ENCODE peak calls at places on chromosomes 6 and 20, in eight cellular contexts. C is breast epithelium; L is small intestine; H is heart right ventricle; Q is stomach; Z is colonic mucosa; O is adrenal gland; Y is CD8-positive, alpha-beta T cell. X is an unnamed sample. For H3K27me3, the result is how much of the 10 kb centered on the place peaks cover.

GRCh38 chr6:134984821-134985220 is 34.9 kb upstream of the ALDH8A1 start:
- DNase-seq in L (no peak), C (no peak), O (no peak), H (no peak), Z (no peak), Q (no peak), Y (no peak), X (no peak)

GRCh38 chr20:54221996-54222890 is 14.4 kb downstream of the PFDN4 start:
- DNase-seq in Q (peak), Y (no peak), C (no peak), Z (no peak), L (no peak), H (no peak), O (no peak), X (no peak)

GRCh38 chr6:82875573-82876185 is 190.0 kb downstream of the UBE3D start:
- DNase-seq in Y (no peak), Z (no peak), Q (no peak), H (no peak), C (no peak), O (no peak), L (no peak), X (no peak)

GRCh38 chr6:45427632-45428031 is 49.9 kb upstream of the SUPT3H start:
- DNase-seq in O (no peak), H (no peak), Y (no peak), L (no peak), C (no peak), Z (no peak), Q (no peak), X (no peak)

GRCh38 chr6:81938991-81939773 is 186.7 kb upstream of the TENT5A start:
- DNase-seq in O (no peak), Z (no peak), H (no peak), Y (no peak), C (no peak), L (no peak), Q (no peak), X (no peak)

GRCh38 chr6:163790296-163790840 is 375.9 kb downstream of the QKI start:
- DNase-seq in Y (no peak), O (no peak), L (no peak), Z (no peak), H (no peak), Q (no peak), C (no peak), X (no peak)

GRCh38 chr6:122696079-122696478 is 83.4 kb upstream of the FABP7 start:
- DNase-seq in C (no peak), Q (no peak), Z (no peak), L (no peak), O (no peak), Y (no peak), H (no peak), X (no peak)

GRCh38 chr20:48403362-48403761 is 424.4 kb downstream of the PREX1 start:
- DNase-seq in H (no peak), Y (no peak), O (no peak), L (no peak), Z (no peak), Q (no peak), C (no peak), X (no peak)

DNA sequence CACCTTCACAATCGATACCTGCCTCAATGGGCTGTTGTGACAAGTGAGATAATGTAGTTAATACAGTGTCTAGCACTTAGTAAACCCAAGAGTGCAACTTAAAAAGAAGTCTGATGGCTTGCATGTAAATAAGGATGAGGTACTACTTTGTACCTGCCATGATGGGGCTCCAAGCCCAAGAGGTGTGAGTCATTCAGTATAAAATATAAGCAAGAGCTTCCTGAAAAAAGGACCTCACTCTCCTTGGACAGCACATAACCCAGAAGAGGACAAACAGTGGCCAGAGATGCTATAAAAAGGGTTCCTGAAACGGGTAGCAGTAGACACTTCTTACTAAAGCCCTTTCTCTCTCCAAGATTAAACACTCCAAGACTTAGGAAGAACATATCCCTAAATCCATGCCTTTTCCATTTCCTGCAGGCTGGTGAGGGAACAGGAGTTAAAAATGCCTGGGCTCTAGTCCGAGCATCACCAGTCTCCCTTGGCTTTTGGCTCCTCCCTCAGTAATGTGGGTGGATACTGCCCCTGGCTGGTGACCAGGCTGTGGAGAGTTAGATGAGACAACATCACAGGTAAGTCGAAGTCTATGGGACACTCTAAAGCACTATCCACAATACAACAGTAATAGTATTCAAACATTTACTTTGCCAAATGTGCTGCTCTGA is 4.2 kb downstream of the UBE2V1 start:
- DNase-seq in O (peak), L (no peak), Q (no peak), C (no peak), Z (no peak), H (no peak), Y (no peak), X (no peak)
- H3K27ac ChIP-seq in O (no peak), L (no peak), Q (peak), C (peak), Z (peak), H (peak), Y (no peak), X (no peak)

GRCh38 chr6:156205678-156206077 is 571.5 kb upstream of the ARID1B start:
- DNase-seq in C (no peak), Q (no peak), L (no peak), O (no peak), Y (no peak), Z (no peak), H (no peak), X (no peak)
- H3K27me3 ChIP-seq in C (under half), Q (under half), L (under half), O (under half), Y (under half), Z (under half), H (under half), X (under half)

GRCh38 chr20:24502661-24503060 is 33.2 kb downstream of the SYNDIG1 start:
- DNase-seq in L (no peak), Z (peak), C (no peak), Q (no peak), H (no peak), Y (no peak), O (no peak), X (no peak)
- H3K4me3 ChIP-seq in L (no peak), Z (no peak), C (no peak), Q (no peak), H (no peak), Y (no peak), O (no peak), X (no peak)

GRCh38 chr6:74073429-74073828 is 377.4 kb downstream of the CD109 start:
- DNase-seq in C (no peak), Q (no peak), L (no peak), H (no peak), Y (no peak), Z (no peak), O (no peak), X (no peak)

GRCh38 chr6:74073896-74074295 is 377.9 kb downstream of the CD109 start:
- DNase-seq in L (no peak), O (no peak), C (no peak), Y (no peak), Z (no peak), Q (no peak), H (no peak), X (no peak)

GRCh38 chr6:74070091-74070490 is 374.1 kb downstream of the CD109 start:
- DNase-seq in L (no peak), Q (no peak), Y (no peak), Z (no peak), C (no peak), H (no peak), O (no peak), X (no peak)

GRCh38 chr6:74074609-74075008 is 378.6 kb downstream of the CD109 start:
- DNase-seq in C (no peak), L (no peak), Z (no peak), H (no peak), O (no peak), Q (no peak), Y (no peak), X (no peak)

DNA sequence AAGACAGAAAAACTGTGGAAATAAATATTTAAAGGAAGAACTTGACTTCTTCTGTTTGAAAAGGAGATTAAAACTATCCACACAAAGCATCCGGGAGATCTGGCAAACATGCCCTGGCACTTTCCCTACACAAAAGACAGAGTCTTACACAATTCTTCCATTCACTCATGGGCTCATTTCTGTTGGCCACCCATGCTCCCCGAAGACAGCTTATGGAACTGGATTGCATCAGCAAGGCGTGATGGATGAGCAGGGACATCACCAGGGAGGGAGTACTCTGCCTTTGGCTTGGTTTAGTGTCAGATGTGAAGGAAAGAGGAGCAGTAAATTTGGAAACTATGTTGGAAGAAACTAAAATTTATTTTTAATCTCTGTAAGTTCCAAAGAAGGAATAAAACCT is 379.3 kb downstream of the CD109 start:
- DNase-seq in H (peak), O (peak), Q (no peak), L (no peak), C (no peak), Y (no peak), Z (peak), X (no peak)
- H3K27ac ChIP-seq in H (peak), O (no peak), Q (no peak), L (no peak), C (no peak), Y (no peak), Z (no peak), X (no peak)

GRCh38 chr6:170285482-170285881 is 5.4 kb downstream of the DLL1 start:
- DNase-seq in C (no peak), Q (peak), Y (no peak), L (no peak), H (no peak), Z (no peak), O (no peak), X (no peak)
- H3K27me3 ChIP-seq in C (under half), Q (half or more), Y (under half), L (under half), H (under half), Z (under half), O (under half), X (under half)

X was measured in iPS DF 6.9.